ENCODE peak calls at places on chromosomes 1 and 21, in ten cellular contexts. Y is lower leg skin, T is NCI-H146, U is astrocyte of the spinal cord, I is GM04504, R is GM23338, Q is occipital lobe, X is Calu3, L is thoracic aorta, D is NCI-H2171. G is an unnamed sample.

GRCh38 chr1:107532318-107532717 is 391.5 kb downstream of the NTNG1 start:
- DNase-seq in Y (no peak), T (peak), U (no peak), I (no peak), R (no peak), Q (no peak), X (no peak), L (no peak), D (peak), G (no peak)

GRCh38 chr1:219443763-219444162 is 169.1 kb downstream of the ZC3H11B start:
- DNase-seq in Y (no peak), T (no peak), U (no peak), I (no peak), R (no peak), Q (no peak), X (no peak), L (no peak), D (no peak), G (no peak)

GRCh38 chr1:53332833-53333232 is 5.0 kb upstream of the LRP8 start:
- DNase-seq in Y (no peak), T (no peak), U (no peak), I (no peak), R (no peak), Q (no peak), X (no peak), L (no peak), D (no peak), G (no peak)

GRCh38 chr1:226602186-226603029 is 53.8 kb downstream of the STUM start:
- DNase-seq in Y (peak), T (no peak), U (peak), I (peak), R (no peak), Q (no peak), X (no peak), L (no peak), D (no peak), G (no peak)

GRCh38 chr1:1352784-1353388 is 3.7 kb upstream of the DVL1 start:
- DNase-seq in Y (no peak), T (no peak), U (no peak), I (no peak), R (no peak), Q (no peak), X (no peak), L (no peak), D (peak), G (no peak)

GRCh38 chr1:209612646-209613350 is 29.3 kb downstream of the CAMK1G start:
- DNase-seq in Y (no peak), T (no peak), U (no peak), I (no peak), R (no peak), Q (no peak), X (no peak), L (no peak), D (no peak), G (no peak)

GRCh38 chr1:21652101-21652936 is 16.8 kb downstream of the RAP1GAP start:
- DNase-seq in Y (no peak), T (no peak), U (no peak), I (no peak), R (peak), Q (no peak), X (no peak), L (no peak), D (no peak), G (no peak)

GRCh38 chr21:41112740-41113692 is 54.9 kb upstream of the BACE2 start:
- DNase-seq in Y (peak), T (peak), U (peak), I (peak), R (peak), Q (no peak), X (no peak), L (no peak), D (no peak), G (no peak)

GRCh38 chr1:151526735-151527520 is 13.2 kb upstream of the TUFT1 start:
- DNase-seq in Y (no peak), T (no peak), U (no peak), I (no peak), R (peak), Q (no peak), X (no peak), L (no peak), D (no peak), G (no peak)

GRCh38 chr1:200905411-200906052 is 10.8 kb downstream of the INAVA start:
- DNase-seq in Y (no peak), T (no peak), U (peak), I (no peak), R (no peak), Q (no peak), X (no peak), L (no peak), D (no peak), G (no peak)

GRCh38 chr1:18144921-18145699 is 37.5 kb downstream of the IGSF21 start:
- DNase-seq in Y (no peak), T (no peak), U (no peak), I (no peak), R (no peak), Q (no peak), X (no peak), L (no peak), D (no peak), G (no peak)

GRCh38 chr21:15457962-15458361 is 271.8 kb upstream of the USP25 start:
- DNase-seq in Y (no peak), T (no peak), U (no peak), I (no peak), R (no peak), Q (no peak), X (no peak), L (no peak), D (no peak), G (no peak)

GRCh38 chr1:237199026-237199425 is 157.0 kb downstream of the RYR2 start:
- DNase-seq in Y (no peak), T (no peak), U (no peak), I (no peak), R (no peak), Q (no peak), X (no peak), L (no peak), D (no peak), G (no peak)

GRCh38 chr1:117942293-117942692 is 12.8 kb downstream of the WDR3 start:
- DNase-seq in Y (no peak), T (no peak), U (no peak), I (no peak), R (no peak), Q (no peak), X (no peak), L (no peak), D (no peak), G (no peak)

GRCh38 chr1:156608036-156608674 is 6.9 kb upstream of the GPATCH4 start:
- DNase-seq in Y (peak), T (peak), U (peak), I (peak), R (peak), Q (peak), X (peak), L (no peak), D (peak), G (no peak)

GRCh38 chr1:43671626-43672330 is 21.8 kb downstream of the KDM4A start:
- DNase-seq in Y (no peak), T (no peak), U (peak), I (peak), R (no peak), Q (no peak), X (no peak), L (no peak), D (no peak), G (no peak)

GRCh38 chr1:197170538-197170937 is 24.1 kb upstream of the ASPM start:
- DNase-seq in Y (no peak), T (no peak), U (no peak), I (no peak), R (no peak), Q (no peak), X (no peak), L (no peak), D (no peak), G (no peak)

GRCh38 chr1:20721117-20722061 is 3.6 kb upstream of the KIF17 start:
- DNase-seq in Y (no peak), T (no peak), U (no peak), I (no peak), R (no peak), Q (no peak), X (no peak), L (no peak), D (no peak), G (no peak)

GRCh38 chr21:15210235-15210678 is 145.5 kb upstream of the NRIP1 start:
- DNase-seq in Y (peak), T (no peak), U (no peak), I (no peak), R (no peak), Q (no peak), X (peak), L (peak), D (no peak), G (peak)

GRCh38 chr1:185567006-185567405 is 167.2 kb upstream of the HMCN1 start:
- DNase-seq in Y (no peak), T (peak), U (peak), I (no peak), R (no peak), Q (no peak), X (peak), L (no peak), D (no peak), G (no peak)

GRCh38 chr1:168343566-168343965 is 62.9 kb downstream of the TBX19 start:
- DNase-seq in Y (no peak), T (peak), U (no peak), I (no peak), R (peak), Q (no peak), X (peak), L (no peak), D (no peak), G (no peak)

GRCh38 chr1:217981430-217981829 is 303.7 kb upstream of the RRP15 start:
- DNase-seq in Y (no peak), T (no peak), U (no peak), I (no peak), R (no peak), Q (no peak), X (no peak), L (no peak), D (no peak), G (no peak)

GRCh38 chr1:22808846-22809501 is 98.3 kb downstream of the EPHB2 start:
- DNase-seq in Y (no peak), T (no peak), U (peak), I (peak), R (no peak), Q (peak), X (no peak), L (no peak), D (no peak), G (peak)

GRCh38 chr1:125118147-125118993 is 3933.6 kb downstream of the SRGAP2C start:
- DNase-seq in Y (no peak), T (no peak), U (no peak), I (no peak), R (no peak), Q (no peak), X (no peak), L (no peak), D (no peak), G (no peak)

GRCh38 chr1:157523774-157524501 is 28.4 kb downstream of the FCRL5 start:
- DNase-seq in Y (no peak), T (no peak), U (no peak), I (no peak), R (no peak), Q (no peak), X (no peak), L (no peak), D (no peak), G (no peak)

GRCh38 chr1:182739545-182739944 is 50.0 kb upstream of the NPL start:
- DNase-seq in Y (no peak), T (peak), U (no peak), I (no peak), R (peak), Q (no peak), X (no peak), L (no peak), D (no peak), G (no peak)

GRCh38 chr1:62800825-62801306 is 16.9 kb downstream of the ATG4C start:
- DNase-seq in Y (no peak), T (no peak), U (no peak), I (no peak), R (no peak), Q (no peak), X (no peak), L (no peak), D (no peak), G (no peak)

GRCh38 chr1:203440780-203441179 is 34.8 kb upstream of the PRELP start:
- DNase-seq in Y (peak), T (peak), U (peak), I (peak), R (peak), Q (peak), X (peak), L (no peak), D (no peak), G (peak)

GRCh38 chr1:183236158-183236725 is 50.2 kb downstream of the LAMC2 start:
- DNase-seq in Y (no peak), T (no peak), U (no peak), I (no peak), R (no peak), Q (no peak), X (no peak), L (no peak), D (no peak), G (no peak)

GRCh38 chr1:118902299-118903270 is 85.6 kb downstream of the TBX15 start:
- DNase-seq in Y (no peak), T (no peak), U (peak), I (peak), R (no peak), Q (no peak), X (no peak), L (no peak), D (no peak), G (no peak)

GRCh38 chr1:155139895-155140629 is at the start of gene DPM3:
- DNase-seq in Y (peak), T (peak), U (peak), I (peak), R (peak), Q (peak), X (peak), L (peak), D (peak), G (peak)

GRCh38 chr1:204178487-204179281 is 12.5 kb upstream of the REN start:
- DNase-seq in Y (no peak), T (no peak), U (no peak), I (no peak), R (no peak), Q (no peak), X (no peak), L (no peak), D (no peak), G (peak)

GRCh38 chr1:9181990-9182783 is 52.4 kb upstream of the H6PD start:
- DNase-seq in Y (no peak), T (no peak), U (peak), I (no peak), R (peak), Q (no peak), X (peak), L (no peak), D (peak), G (peak)

GRCh38 chr1:208201241-208201640 is 42.9 kb downstream of the PLXNA2 start:
- DNase-seq in Y (peak), T (no peak), U (peak), I (peak), R (no peak), Q (no peak), X (peak), L (peak), D (no peak), G (no peak)

GRCh38 chr1:154755858-154756730 is 114.0 kb downstream of the KCNN3 start:
- DNase-seq in Y (no peak), T (no peak), U (peak), I (peak), R (no peak), Q (no peak), X (peak), L (no peak), D (no peak), G (no peak)

GRCh38 chr21:16912075-16912474 is 600.8 kb upstream of the CXADR start:
- DNase-seq in Y (no peak), T (no peak), U (peak), I (peak), R (no peak), Q (no peak), X (no peak), L (no peak), D (no peak), G (no peak)

GRCh38 chr1:38209986-38210385 is 163.4 kb upstream of the POU3F1 start:
- DNase-seq in Y (no peak), T (no peak), U (no peak), I (no peak), R (no peak), Q (no peak), X (no peak), L (no peak), D (peak), G (no peak)

G was measured in lower lobe of right lung.